ENCODE peak calls at places on chromosome 21, in four cellular contexts. Q is activated CD4-positive, alpha-beta memory T cell treated with anti-CD3 and anti-CD28 coated beads for 36 hours; M is activated naive CD8-positive, alpha-beta T cell treated with anti-CD3 and anti-CD28 coated beads for 36 hours; H is AG04450. N is an unnamed sample.

GRCh38 chr21:42687796-42688195 is 34.4 kb downstream of the PDE9A start:
- DNase-seq in Q (no peak), M (no peak), H (no peak), N (no peak)

GRCh38 chr21:36027352-36027751 is 33.0 kb downstream of the SETD4 start:
- DNase-seq in Q (no peak), M (no peak), H (peak), N (no peak)

GRCh38 chr21:26800455-26801454 is 44.5 kb downstream of the ADAMTS1 start:
- DNase-seq in Q (no peak), M (no peak), H (no peak), N (no peak)

GRCh38 chr21:33789697-33790096 is 125.9 kb downstream of the ATP5PO start:
- DNase-seq in Q (no peak), M (no peak), H (no peak), N (no peak)

GRCh38 chr21:36849461-36849860 is 117.0 kb downstream of the HLCS start:
- DNase-seq in Q (no peak), M (no peak), H (no peak), N (no peak)

GRCh38 chr21:40153351-40153750 is 286.1 kb downstream of the PCP4 start:
- DNase-seq in Q (no peak), M (no peak), H (no peak), N (no peak)

GRCh38 chr21:46667191-46667734 is 31.8 kb downstream of the PRMT2 start:
- DNase-seq in Q (peak), M (peak), H (no peak), N (peak)

GRCh38 chr21:16085436-16085835 is 355.7 kb downstream of the USP25 start:
- DNase-seq in Q (no peak), M (no peak), H (no peak), N (no peak)

GRCh38 chr21:39867198-39867650 is at the start of gene PCP4:
- DNase-seq in Q (peak), M (peak), H (no peak), N (peak)

GRCh38 chr21:15063821-15064575 is 802 bp downstream of the NRIP1 start:
- DNase-seq in Q (peak), M (peak), H (no peak), N (peak)